ENCODE peak calls at places on chromosome 18, in six cellular contexts. J, E, H, F, T and R are unnamed samples.
A peak's percentile ranks its signal among the peaks of the same experiment; 100 is the strongest.

GRCh38 chr18:49613741-49614151 is 51.9 kb downstream of the LIPG start:
- DNase-seq in H (peak; percentile 84), E (no peak), J (no peak), F (no peak), T (no peak), R (no peak)

GRCh38 chr18:76446746-76447267 is 48.2 kb downstream of the ZNF516 start:
- DNase-seq in F (no peak), H (no peak), T (peak; percentile 40), E (no peak), J (no peak), R (no peak)

GRCh38 chr18:35344736-35345459 is 678 bp upstream of the ZNF24 start:
- DNase-seq in H (no peak), F (peak; percentile 97), E (no peak), J (no peak), T (no peak), R (no peak)

GRCh38 chr18:12659904-12660605 is 2.1 kb upstream of the SPIRE1 start:
- DNase-seq in J (no peak), F (peak; percentile 85), T (peak; percentile 75), H (peak; percentile 42), E (peak; percentile 77), R (peak; percentile 68)

GRCh38 chr18:44507729-44508325 is 172.9 kb upstream of the SETBP1 start:
- DNase-seq in F (no peak), J (peak; percentile 21), T (no peak), H (no peak), E (no peak), R (no peak)

GRCh38 chr18:23956483-23956882 is 58.1 kb upstream of the TTC39C start:
- DNase-seq in F (peak; percentile 27), E (no peak), J (no peak), H (no peak), T (no peak), R (no peak)

GRCh38 chr18:9944805-9945204 is 31.0 kb downstream of the VAPA start:
- DNase-seq in H (no peak), T (no peak), F (no peak), E (no peak), J (no peak), R (no peak)

GRCh38 chr18:30920757-30921156 is 121.8 kb downstream of the DSC3 start:
- DNase-seq in E (peak; percentile 64), H (no peak), T (no peak), J (no peak), F (no peak), R (no peak)

GRCh38 chr18:62339106-62339988 is 14.2 kb downstream of the TNFRSF11A start:
- DNase-seq in T (peak; percentile 85), F (no peak), J (no peak), E (peak; percentile 76), H (no peak), R (no peak)

GRCh38 chr18:63427566-63427965 is 5.3 kb upstream of the VPS4B start:
- DNase-seq in T (no peak), E (peak; percentile 95), F (peak; percentile 35), J (no peak), H (no peak), R (no peak)

GRCh38 chr18:41354151-41354550 is 600.9 kb upstream of the PIK3C3 start:
- DNase-seq in F (no peak), H (no peak), T (no peak), J (no peak), E (no peak), R (no peak)